ENCODE peak calls at places on chromosomes 2 and 18, in eight cellular contexts. One of them, this sample, is unnamed.

GRCh38 chr2:198374375-198375072 is 570.1 kb downstream of the PLCL1 start:
- DNase-seq in brain microvascular endothelial cell: peak
- DNase-seq in GM23338: peak
- DNase-seq in AG04450: peak
- DNase-seq in ovary: no peak
- DNase-seq in A549: peak
- DNase-seq in AG10803: peak
- DNase-seq in heart left ventricle: no peak
- DNase-seq in this sample: no peak

GRCh38 chr2:133576714-133577113 is 8.5 kb upstream of the NCKAP5 start:
- DNase-seq in heart left ventricle: no peak
- DNase-seq in A549: no peak
- DNase-seq in ovary: no peak
- DNase-seq in GM23338: no peak
- DNase-seq in brain microvascular endothelial cell: no peak
- DNase-seq in AG04450: no peak
- DNase-seq in AG10803: no peak
- DNase-seq in this sample: no peak

GRCh38 chr18:23593720-23594119 is 7.4 kb upstream of the NPC1 start:
- DNase-seq in GM23338: no peak
- DNase-seq in A549: peak
- DNase-seq in ovary: no peak
- DNase-seq in brain microvascular endothelial cell: peak
- DNase-seq in heart left ventricle: no peak
- DNase-seq in AG10803: peak
- DNase-seq in AG04450: peak
- DNase-seq in this sample: no peak

GRCh38 chr18:48922801-48923730 is 27.7 kb downstream of the SMAD7 start:
- DNase-seq in heart left ventricle: peak
- DNase-seq in GM23338: peak
- DNase-seq in ovary: no peak
- DNase-seq in A549: no peak
- DNase-seq in brain microvascular endothelial cell: peak
- DNase-seq in AG04450: no peak
- DNase-seq in AG10803: peak
- DNase-seq in this sample: no peak

GRCh38 chr2:171923206-171923605 is 945 bp downstream of the HAT1 start:
- DNase-seq in heart left ventricle: no peak
- DNase-seq in A549: no peak
- DNase-seq in AG10803: peak
- DNase-seq in GM23338: peak
- DNase-seq in brain microvascular endothelial cell: peak
- DNase-seq in AG04450: no peak
- DNase-seq in ovary: no peak
- DNase-seq in this sample: no peak

GRCh38 chr2:1736997-1737480 is 7.3 kb downstream of the PXDN start:
- DNase-seq in A549: no peak
- DNase-seq in brain microvascular endothelial cell: peak
- DNase-seq in GM23338: no peak
- DNase-seq in AG04450: peak
- DNase-seq in ovary: no peak
- DNase-seq in heart left ventricle: no peak
- DNase-seq in AG10803: peak
- DNase-seq in this sample: no peak

GRCh38 chr2:214484239-214484638 is 73.4 kb downstream of the VWC2L start:
- DNase-seq in GM23338: no peak
- DNase-seq in brain microvascular endothelial cell: no peak
- DNase-seq in heart left ventricle: peak
- DNase-seq in AG04450: no peak
- DNase-seq in A549: no peak
- DNase-seq in ovary: no peak
- DNase-seq in AG10803: no peak
- DNase-seq in this sample: no peak

GRCh38 chr2:55112229-55113016 is 62.2 kb upstream of the RTN4 start:
- DNase-seq in brain microvascular endothelial cell: peak
- DNase-seq in GM23338: no peak
- DNase-seq in heart left ventricle: peak
- DNase-seq in A549: no peak
- DNase-seq in AG10803: peak
- DNase-seq in ovary: peak
- DNase-seq in AG04450: no peak
- DNase-seq in this sample: no peak

GRCh38 chr2:227888289-227888688 is 16.9 kb downstream of the DAW1 start:
- DNase-seq in heart left ventricle: no peak
- DNase-seq in ovary: no peak
- DNase-seq in A549: peak
- DNase-seq in AG10803: no peak
- DNase-seq in GM23338: peak
- DNase-seq in brain microvascular endothelial cell: no peak
- DNase-seq in AG04450: no peak
- DNase-seq in this sample: no peak

GRCh38 chr2:28594369-28595108 is 98.7 kb downstream of the PLB1 start:
- DNase-seq in A549: peak
- DNase-seq in AG04450: peak
- DNase-seq in brain microvascular endothelial cell: peak
- DNase-seq in ovary: peak
- DNase-seq in GM23338: peak
- DNase-seq in heart left ventricle: peak
- DNase-seq in AG10803: peak
- DNase-seq in this sample: peak

GRCh38 chr2:185475868-185476267 is 262.7 kb upstream of the FSIP2 start:
- DNase-seq in ovary: no peak
- DNase-seq in A549: no peak
- DNase-seq in AG04450: no peak
- DNase-seq in GM23338: peak
- DNase-seq in heart left ventricle: no peak
- DNase-seq in AG10803: no peak
- DNase-seq in brain microvascular endothelial cell: no peak
- DNase-seq in this sample: no peak
- TF ChIP-seq CTCF in ovary: no peak
- TF ChIP-seq CTCF in A549: no peak
- TF ChIP-seq CTCF in AG04450: no peak
- TF ChIP-seq CTCF in GM23338: no peak
- TF ChIP-seq CTCF in heart left ventricle: no peak
- TF ChIP-seq CTCF in AG10803: no peak
- TF ChIP-seq CTCF in brain microvascular endothelial cell: peak
- TF ChIP-seq CTCF in this sample: no peak

DNA sequence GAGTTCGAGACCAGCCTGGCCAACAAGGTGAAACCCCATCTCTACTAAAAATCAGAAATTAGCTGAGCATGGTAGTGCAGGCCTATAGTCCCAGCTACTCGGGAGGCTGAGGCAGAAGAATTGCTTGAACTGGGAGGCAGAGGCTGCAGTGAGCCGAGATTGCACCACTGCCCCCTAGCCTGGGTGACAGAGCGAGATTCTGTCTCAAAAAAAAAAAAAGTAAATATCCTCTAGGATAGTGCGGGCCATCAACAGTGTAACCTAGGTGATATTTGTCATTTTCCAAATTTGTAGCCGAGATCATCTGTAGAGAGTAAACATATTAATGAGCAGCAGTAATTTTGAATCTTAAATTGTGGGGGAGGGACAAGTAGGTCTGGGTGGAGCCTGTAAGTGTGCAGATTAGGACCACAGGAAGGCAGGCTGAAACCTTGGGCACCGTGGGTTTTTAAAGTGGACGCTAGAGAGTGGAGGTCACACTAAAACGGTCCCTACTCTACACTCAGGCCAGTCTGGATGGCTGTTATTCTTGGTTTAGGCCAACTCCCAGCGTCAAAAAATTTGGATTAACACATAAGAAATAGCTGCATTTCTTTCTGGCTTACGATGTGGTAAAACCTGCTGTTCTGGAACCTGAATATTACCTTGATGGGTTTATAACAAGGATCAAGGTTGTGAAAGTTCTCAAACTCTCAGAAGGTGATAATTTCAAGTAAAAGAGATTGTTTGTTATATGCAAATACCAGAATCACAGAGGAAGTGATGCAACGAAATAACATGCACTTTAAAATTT is 22.7 kb upstream of the TET3 start:
- DNase-seq in brain microvascular endothelial cell: no peak
- DNase-seq in heart left ventricle: no peak
- DNase-seq in AG04450: no peak
- DNase-seq in A549: no peak
- DNase-seq in ovary: no peak
- DNase-seq in GM23338: no peak
- DNase-seq in AG10803: no peak
- DNase-seq in this sample: no peak
- TF ChIP-seq CTCF in brain microvascular endothelial cell: no peak
- TF ChIP-seq CTCF in heart left ventricle: no peak
- TF ChIP-seq CTCF in AG04450: no peak
- TF ChIP-seq CTCF in A549: no peak
- TF ChIP-seq CTCF in ovary: no peak
- TF ChIP-seq CTCF in GM23338: peak
- TF ChIP-seq CTCF in AG10803: no peak
- TF ChIP-seq CTCF in this sample: no peak

GRCh38 chr2:150909613-150910012 is 352.1 kb downstream of the RBM43 start:
- DNase-seq in heart left ventricle: no peak
- DNase-seq in A549: no peak
- DNase-seq in AG10803: no peak
- DNase-seq in AG04450: no peak
- DNase-seq in GM23338: peak
- DNase-seq in ovary: no peak
- DNase-seq in brain microvascular endothelial cell: no peak
- DNase-seq in this sample: no peak
- TF ChIP-seq CTCF in heart left ventricle: no peak
- TF ChIP-seq CTCF in A549: no peak
- TF ChIP-seq CTCF in AG10803: peak
- TF ChIP-seq CTCF in AG04450: no peak
- TF ChIP-seq CTCF in GM23338: no peak
- TF ChIP-seq CTCF in ovary: no peak
- TF ChIP-seq CTCF in brain microvascular endothelial cell: no peak
- TF ChIP-seq CTCF in this sample: no peak

DNA sequence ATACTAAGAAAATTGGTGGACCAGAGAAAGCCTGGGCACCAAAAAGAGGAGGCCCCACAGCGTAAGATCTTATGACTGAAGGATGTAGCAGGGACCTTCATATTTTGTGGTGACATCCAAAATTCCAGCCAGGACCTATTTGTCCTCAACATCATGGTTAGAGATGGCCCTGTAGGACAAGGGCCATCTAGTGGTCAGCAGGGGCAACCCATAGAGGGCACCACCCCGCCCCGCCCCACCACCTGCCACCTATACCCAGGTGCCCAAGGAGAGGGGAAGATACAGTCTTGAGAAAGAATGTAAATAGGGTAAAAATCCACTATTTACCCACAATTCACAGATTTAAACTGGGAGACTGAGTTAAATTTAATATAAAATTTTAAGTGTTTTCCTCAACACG is 59.6 kb upstream of the TMEM163 start:
- DNase-seq in brain microvascular endothelial cell: no peak
- DNase-seq in heart left ventricle: no peak
- DNase-seq in GM23338: peak
- DNase-seq in AG10803: no peak
- DNase-seq in ovary: no peak
- DNase-seq in AG04450: no peak
- DNase-seq in A549: peak
- DNase-seq in this sample: no peak
- TF ChIP-seq CTCF in brain microvascular endothelial cell: peak
- TF ChIP-seq CTCF in heart left ventricle: peak
- TF ChIP-seq CTCF in GM23338: peak
- TF ChIP-seq CTCF in AG10803: no peak
- TF ChIP-seq CTCF in ovary: no peak
- TF ChIP-seq CTCF in AG04450: no peak
- TF ChIP-seq CTCF in A549: peak
- TF ChIP-seq CTCF in this sample: peak

DNA sequence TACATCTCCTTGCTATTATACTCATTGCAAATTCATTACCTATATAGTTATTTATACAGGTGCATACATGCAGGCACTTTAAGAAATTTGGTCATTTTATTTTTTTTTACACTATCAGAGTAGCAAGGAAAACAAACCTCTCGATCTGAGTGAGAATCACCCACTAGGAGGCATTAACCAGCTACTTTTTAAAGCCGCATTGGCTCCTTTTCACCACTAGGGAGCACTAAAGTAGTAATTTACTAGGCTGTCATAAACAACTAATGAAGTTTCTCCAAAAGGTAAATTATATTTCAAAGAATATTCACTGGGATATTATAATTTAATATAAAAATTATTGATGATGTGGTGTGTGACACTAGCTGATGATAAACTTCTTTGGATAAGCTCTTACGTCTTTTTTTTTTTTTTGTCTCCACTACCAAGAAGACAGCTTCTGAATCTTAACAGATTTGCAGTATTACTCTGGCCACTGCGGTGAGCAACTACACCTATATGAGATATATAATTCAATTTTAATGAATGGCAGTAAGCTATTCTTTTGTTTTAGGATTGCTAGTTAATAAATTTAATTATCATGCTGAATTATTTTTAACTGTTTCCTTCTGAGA is 101.9 kb downstream of the NOL4 start:
- DNase-seq in brain microvascular endothelial cell: peak
- DNase-seq in AG10803: peak
- DNase-seq in GM23338: peak
- DNase-seq in heart left ventricle: peak
- DNase-seq in AG04450: peak
- DNase-seq in ovary: no peak
- DNase-seq in A549: peak
- DNase-seq in this sample: no peak
- TF ChIP-seq CTCF in brain microvascular endothelial cell: peak
- TF ChIP-seq CTCF in AG10803: peak
- TF ChIP-seq CTCF in GM23338: peak
- TF ChIP-seq CTCF in heart left ventricle: peak
- TF ChIP-seq CTCF in AG04450: peak
- TF ChIP-seq CTCF in ovary: peak
- TF ChIP-seq CTCF in A549: peak
- TF ChIP-seq CTCF in this sample: peak

GRCh38 chr2:34266908-34267697 is 668.0 kb upstream of the FAM98A start:
- DNase-seq in AG10803: no peak
- DNase-seq in AG04450: no peak
- DNase-seq in heart left ventricle: no peak
- DNase-seq in A549: no peak
- DNase-seq in brain microvascular endothelial cell: no peak
- DNase-seq in GM23338: peak
- DNase-seq in ovary: no peak
- DNase-seq in this sample: no peak

GRCh38 chr2:34261701-34262100 is 662.6 kb upstream of the FAM98A start:
- DNase-seq in brain microvascular endothelial cell: no peak
- DNase-seq in heart left ventricle: no peak
- DNase-seq in ovary: no peak
- DNase-seq in AG10803: no peak
- DNase-seq in GM23338: peak
- DNase-seq in AG04450: no peak
- DNase-seq in A549: no peak
- DNase-seq in this sample: no peak
- TF ChIP-seq CTCF in brain microvascular endothelial cell: no peak
- TF ChIP-seq CTCF in heart left ventricle: no peak
- TF ChIP-seq CTCF in ovary: no peak
- TF ChIP-seq CTCF in AG10803: no peak
- TF ChIP-seq CTCF in GM23338: peak
- TF ChIP-seq CTCF in AG04450: no peak
- TF ChIP-seq CTCF in A549: no peak
- TF ChIP-seq CTCF in this sample: no peak

DNA sequence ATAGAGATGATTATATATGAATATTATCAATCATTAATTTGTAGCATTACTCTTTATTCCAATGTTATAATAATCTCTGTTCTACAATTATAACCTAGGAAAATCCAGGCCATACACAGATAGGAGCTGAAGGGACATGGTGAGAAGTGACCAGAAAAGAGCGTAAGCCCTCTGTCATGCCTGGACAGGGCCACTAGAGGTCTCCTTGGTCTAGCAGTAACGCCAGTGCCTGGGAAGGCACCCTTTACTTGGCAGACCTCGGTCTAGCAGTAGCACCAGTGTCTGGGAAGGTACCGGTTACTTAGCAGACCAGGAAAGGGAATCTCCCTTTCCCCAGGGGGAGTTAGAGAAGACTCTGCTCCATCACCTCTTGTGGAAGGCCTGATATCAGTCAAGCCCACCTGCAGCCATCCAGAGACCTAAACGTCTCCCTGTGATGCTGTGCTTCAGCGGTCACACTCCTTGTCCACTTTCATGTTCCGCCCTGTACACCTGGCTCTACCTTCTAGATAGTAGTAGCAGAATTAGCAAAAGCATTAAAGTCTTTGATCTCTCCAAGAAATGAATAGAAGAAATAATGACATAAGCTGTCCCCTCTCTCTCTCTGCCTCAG is 447.5 kb upstream of the FSIP2 start:
- DNase-seq in GM23338: peak
- DNase-seq in A549: no peak
- DNase-seq in ovary: no peak
- DNase-seq in heart left ventricle: no peak
- DNase-seq in brain microvascular endothelial cell: peak
- DNase-seq in AG04450: no peak
- DNase-seq in AG10803: peak
- DNase-seq in this sample: no peak
- TF ChIP-seq CTCF in GM23338: peak
- TF ChIP-seq CTCF in A549: no peak
- TF ChIP-seq CTCF in ovary: no peak
- TF ChIP-seq CTCF in heart left ventricle: peak
- TF ChIP-seq CTCF in brain microvascular endothelial cell: peak
- TF ChIP-seq CTCF in AG04450: peak
- TF ChIP-seq CTCF in AG10803: peak
- TF ChIP-seq CTCF in this sample: peak